ENCODE peak calls at places on chromosomes 12 and 14, in five cellular contexts. E is stomach, F is suprapubic skin, J is vagina, L is transverse colon. G is an unnamed sample.

GRCh38 chr12:77940566-77940965 is 109.9 kb downstream of the NAV3 start:
- DNase-seq in E (no peak), F (no peak), J (no peak), L (no peak), G (no peak)

GRCh38 chr12:68042212-68042699 is 53.0 kb downstream of the IFNG-AS1 start:
- DNase-seq in E (no peak), F (no peak), J (no peak), L (no peak), G (peak)

GRCh38 chr14:71985538-71986234 is 53.5 kb downstream of the RGS6 start:
- DNase-seq in E (no peak), F (no peak), J (no peak), L (no peak), G (no peak)

GRCh38 chr14:56112781-56113180 is 5.4 kb upstream of the PELI2 start:
- DNase-seq in E (no peak), F (no peak), J (no peak), L (no peak), G (no peak)

GRCh38 chr12:48556631-48557030 is 13.2 kb downstream of the LALBA start:
- DNase-seq in E (no peak), F (no peak), J (no peak), L (no peak), G (no peak)

GRCh38 chr12:3119745-3120660 is 42.8 kb downstream of the TSPAN9 start:
- DNase-seq in E (no peak), F (no peak), J (no peak), L (no peak), G (peak)

GRCh38 chr14:61147898-61148549 is 133.1 kb downstream of the TMEM30B start:
- DNase-seq in E (no peak), F (no peak), J (no peak), L (no peak), G (no peak)

GRCh38 chr12:63480186-63480585 is 188.1 kb downstream of the DPY19L2 start:
- DNase-seq in E (no peak), F (no peak), J (no peak), L (no peak), G (no peak)

GRCh38 chr12:55612646-55613045 is 24.0 kb upstream of the OR10P1 start:
- DNase-seq in E (no peak), F (no peak), J (no peak), L (no peak), G (no peak)

GRCh38 chr12:45349911-45350310 is 134.0 kb downstream of the ANO6 start:
- DNase-seq in E (no peak), F (no peak), J (no peak), L (no peak), G (no peak)

GRCh38 chr14:102317564-102318248 is 1.8 kb upstream of the ZNF839 start:
- DNase-seq in E (no peak), F (no peak), J (no peak), L (peak), G (no peak)

GRCh38 chr12:109010259-109010658 is 10.6 kb downstream of the SVOP start:
- DNase-seq in E (no peak), F (no peak), J (no peak), L (no peak), G (no peak)

GRCh38 chr12:52634266-52635056 is 16.1 kb upstream of the KRT73 start:
- DNase-seq in E (peak), F (no peak), J (peak), L (no peak), G (peak)

GRCh38 chr14:60151715-60152114 is 13.5 kb downstream of the DHRS7 start:
- DNase-seq in E (peak), F (peak), J (no peak), L (peak), G (peak)

GRCh38 chr12:29710104-29710503 is 73.6 kb downstream of the TMTC1 start:
- DNase-seq in E (no peak), F (no peak), J (no peak), L (no peak), G (peak)

GRCh38 chr12:98894412-98895085 is 249.5 kb downstream of the APAF1 start:
- DNase-seq in E (no peak), F (no peak), J (no peak), L (no peak), G (no peak)

GRCh38 chr14:37170237-37170636 is 2.2 kb downstream of the SLC25A21 start:
- DNase-seq in E (no peak), F (no peak), J (no peak), L (no peak), G (no peak)

GRCh38 chr12:109241936-109242335 is 67.1 kb downstream of the FOXN4 start:
- DNase-seq in E (no peak), F (no peak), J (no peak), L (no peak), G (no peak)

GRCh38 chr14:31696378-31696777 is 135.2 kb downstream of the NUBPL start:
- DNase-seq in E (no peak), F (no peak), J (no peak), L (no peak), G (no peak)

GRCh38 chr14:101709962-101710891 is 51.3 kb upstream of the PPP2R5C start:
- DNase-seq in E (peak), F (peak), J (peak), L (peak), G (peak)

GRCh38 chr14:102085503-102085902 is 1.3 kb downstream of the HSP90AA1 start:
- DNase-seq in E (no peak), F (no peak), J (no peak), L (peak), G (no peak)

GRCh38 chr12:4325984-4326383 is 5.0 kb downstream of the TIGAR start:
- DNase-seq in E (no peak), F (no peak), J (no peak), L (no peak), G (no peak)

GRCh38 chr14:32311294-32312009 is 17.6 kb upstream of the AKAP6 start:
- DNase-seq in E (no peak), F (no peak), J (no peak), L (no peak), G (no peak)

GRCh38 chr12:46963977-46964376 is 115.4 kb upstream of the PCED1B start:
- DNase-seq in E (no peak), F (no peak), J (no peak), L (no peak), G (no peak)

GRCh38 chr12:96132819-96133218 is 61.4 kb upstream of the ELK3 start:
- DNase-seq in E (no peak), F (no peak), J (no peak), L (peak), G (no peak)

GRCh38 chr14:103500148-103500990 is 22.3 kb downstream of the CKB start:
- DNase-seq in E (peak), F (peak), J (no peak), L (peak), G (peak)

GRCh38 chr14:93800038-93800937 is 12.0 kb upstream of the PRIMA1 start:
- DNase-seq in E (no peak), F (no peak), J (no peak), L (no peak), G (no peak)

GRCh38 chr12:45216297-45216982 is 545 bp downstream of the ANO6 start:
- DNase-seq in E (peak), F (peak), J (no peak), L (peak), G (no peak)

GRCh38 chr12:68176252-68176651 is 16.7 kb upstream of the IFNG start:
- DNase-seq in E (no peak), F (no peak), J (no peak), L (no peak), G (no peak)

GRCh38 chr12:66438601-66439000 is 136.3 kb downstream of the HELB start:
- DNase-seq in E (no peak), F (no peak), J (no peak), L (no peak), G (no peak)

GRCh38 chr14:51485733-51486132 is 166.0 kb upstream of the FRMD6 start:
- DNase-seq in E (no peak), F (no peak), J (no peak), L (no peak), G (no peak)

GRCh38 chr12:109725321-109726105 is 11.9 kb downstream of the FAM222A start:
- DNase-seq in E (no peak), F (no peak), J (no peak), L (no peak), G (no peak)

GRCh38 chr14:94601961-94602391 is 10.2 kb upstream of the SERPINA3 start:
- DNase-seq in E (peak), F (peak), J (no peak), L (peak), G (peak)

GRCh38 chr12:95608252-95609033 is 57.2 kb upstream of the USP44 start:
- DNase-seq in E (peak), F (peak), J (no peak), L (no peak), G (no peak)

GRCh38 chr12:32273063-32273521 is 126.3 kb upstream of the FGD4 start:
- DNase-seq in E (no peak), F (no peak), J (no peak), L (no peak), G (no peak)

GRCh38 chr14:95156153-95156764 is 1.1 kb downstream of the DICER1 start:
- DNase-seq in E (no peak), F (no peak), J (no peak), L (no peak), G (no peak)

GRCh38 chr14:99513183-99513694 is 32.0 kb downstream of the CCNK start:
- DNase-seq in E (no peak), F (peak), J (no peak), L (no peak), G (no peak)

GRCh38 chr14:71486274-71486673 is 446.0 kb upstream of the RGS6 start:
- DNase-seq in E (no peak), F (no peak), J (no peak), L (no peak), G (no peak)

GRCh38 chr12:21353487-21353886 is 18.8 kb upstream of the SLCO1A2 start:
- DNase-seq in E (no peak), F (no peak), J (no peak), L (no peak), G (no peak)

GRCh38 chr12:2057041-2057792 is 4.4 kb downstream of the CACNA1C start:
- DNase-seq in E (peak), F (no peak), J (no peak), L (peak), G (no peak)

GRCh38 chr14:77967110-77967509 is 167.2 kb downstream of the ADCK1 start:
- DNase-seq in E (no peak), F (no peak), J (no peak), L (no peak), G (no peak)

GRCh38 chr14:77962731-77963520 is 163.0 kb downstream of the ADCK1 start:
- DNase-seq in E (no peak), F (no peak), J (no peak), L (no peak), G (no peak)

GRCh38 chr14:77961853-77962580 is 162.1 kb downstream of the ADCK1 start:
- DNase-seq in E (no peak), F (no peak), J (no peak), L (no peak), G (no peak)

GRCh38 chr14:77965050-77965449 is 165.1 kb downstream of the ADCK1 start:
- DNase-seq in E (no peak), F (no peak), J (no peak), L (no peak), G (no peak)

GRCh38 chr14:77965919-77966435 is 166.1 kb downstream of the ADCK1 start:
- DNase-seq in E (peak), F (no peak), J (no peak), L (no peak), G (no peak)
- TF ChIP-seq POLR2A in E (no peak), F (no peak), J (no peak), L (no peak), G (no peak)

GRCh38 chr14:58166005-58166983 is 14.3 kb upstream of the ARMH4 start:
- DNase-seq in E (peak), F (peak), J (no peak), L (peak), G (peak)
- TF ChIP-seq POLR2AphosphoS5 in E (no peak), F (no peak), J (no peak), L (no peak), G (no peak)

DNA sequence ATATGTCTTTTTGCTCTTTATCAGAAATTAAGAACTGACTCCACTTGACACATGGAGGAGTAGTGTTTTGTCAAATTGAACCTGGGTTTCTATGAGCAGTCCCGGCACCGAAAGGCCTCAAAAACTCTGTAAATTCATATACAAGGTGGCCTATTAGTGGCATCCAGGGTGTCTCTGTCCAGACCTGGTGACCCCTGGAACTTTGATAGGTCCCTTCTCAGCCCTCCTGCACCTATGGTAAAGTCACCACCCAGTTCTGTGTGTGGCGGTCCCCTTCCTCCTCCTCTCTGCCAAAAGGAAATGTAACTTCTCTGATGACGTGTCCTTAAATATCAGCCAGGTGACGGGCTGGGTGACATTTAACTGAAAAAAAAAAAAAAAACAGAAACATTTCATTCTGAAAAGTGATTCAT is 204.0 kb upstream of the FOXN3 start:
- DNase-seq in E (no peak), F (no peak), J (no peak), L (no peak), G (no peak)
- H3K27ac ChIP-seq in E (peak), F (no peak), J (no peak), L (no peak), G (no peak)

DNA sequence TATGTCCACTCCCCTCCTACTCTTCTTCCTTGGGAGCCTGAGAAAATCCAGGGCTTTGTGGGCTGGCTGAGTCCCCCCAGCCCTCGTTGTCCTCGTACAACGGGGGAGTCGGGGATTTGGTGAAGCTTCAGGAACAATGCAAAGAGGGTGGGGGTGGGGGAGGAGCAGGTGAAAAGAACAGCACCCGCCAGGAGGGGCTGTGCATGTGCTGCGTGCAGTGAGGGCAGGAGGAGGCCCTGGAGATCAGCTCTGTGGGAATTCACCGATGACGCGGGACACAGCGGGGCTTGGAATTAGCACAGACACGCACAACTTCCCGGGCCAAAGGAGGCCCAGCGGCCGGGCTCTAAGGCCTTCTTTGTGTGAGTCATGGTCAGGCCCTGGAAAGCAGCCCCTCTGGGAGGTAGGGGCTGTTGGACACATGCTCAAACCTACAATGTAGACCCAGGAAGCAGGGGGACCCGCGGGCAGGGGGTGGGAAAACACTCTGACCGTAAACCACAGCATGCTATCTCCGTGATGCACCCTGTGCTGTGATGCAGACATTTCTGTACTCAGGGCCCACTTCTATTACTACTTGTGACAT is 32.8 kb downstream of the RBM19 start:
- DNase-seq in E (no peak), F (no peak), J (no peak), L (no peak), G (no peak)
- TF ChIP-seq POLR2A in E (no peak), F (no peak), J (no peak), L (no peak), G (no peak)